ENCODE peak calls at places on chromosome 19, in four cellular contexts. I is coronary artery, G is SK-N-SH, X is AG09319. D is an unnamed sample.

GRCh38 chr19:46413262-46414031 is at the start of gene CCDC8:
- DNase-seq in I (peak), G (no peak), X (peak), D (peak)

GRCh38 chr19:46911456-46911855 is 50.7 kb downstream of the ARHGAP35 start:
- DNase-seq in I (no peak), G (no peak), X (no peak), D (no peak)

GRCh38 chr19:54792814-54793213 is 10.6 kb upstream of the KIR2DL4 start:
- DNase-seq in I (no peak), G (no peak), X (no peak), D (no peak)

GRCh38 chr19:38912600-38913514 is 871 bp upstream of the CCER2 start:
- DNase-seq in I (no peak), G (no peak), X (no peak), D (no peak)

GRCh38 chr19:3302755-3303154 is 63.6 kb upstream of the NFIC start:
- DNase-seq in I (no peak), G (no peak), X (no peak), D (no peak)

GRCh38 chr19:39492788-39493187 is 6.0 kb upstream of the DLL3 start:
- DNase-seq in I (no peak), G (no peak), X (no peak), D (no peak)

GRCh38 chr19:2426661-2427322 is 594 bp downstream of the TIMM13 start:
- DNase-seq in I (no peak), G (peak), X (no peak), D (peak)

GRCh38 chr19:17765069-17765618 is 13.9 kb downstream of the FCHO1 start:
- DNase-seq in I (no peak), G (no peak), X (no peak), D (no peak)

GRCh38 chr19:14089662-14090508 is 666 bp downstream of the SAMD1 start:
- DNase-seq in I (no peak), G (peak), X (no peak), D (peak)

GRCh38 chr19:18470787-18471186 is 32.9 kb upstream of the ISYNA1 start:
- DNase-seq in I (no peak), G (no peak), X (no peak), D (no peak)

GRCh38 chr19:15563325-15563794 is 51.7 kb upstream of the CYP4F8 start:
- DNase-seq in I (no peak), G (peak), X (no peak), D (no peak)

GRCh38 chr19:16327911-16328823 is 3.5 kb downstream of the KLF2 start:
- DNase-seq in I (peak), G (no peak), X (peak), D (no peak)

GRCh38 chr19:4656102-4656501 is 14.0 kb downstream of the MYDGF start:
- DNase-seq in I (no peak), G (no peak), X (no peak), D (no peak)

GRCh38 chr19:1150333-1151036 is 23.6 kb downstream of the SBNO2 start:
- DNase-seq in I (no peak), G (no peak), X (no peak), D (no peak)

GRCh38 chr19:48397636-48398328 is 4.3 kb downstream of the GRIN2D start:
- DNase-seq in I (no peak), G (no peak), X (no peak), D (no peak)

GRCh38 chr19:54425382-54425723 is 10.1 kb downstream of the TTYH1 start:
- DNase-seq in I (no peak), G (no peak), X (no peak), D (no peak)

GRCh38 chr19:12749938-12750521 is 1.6 kb upstream of the BEST2 start:
- DNase-seq in I (no peak), G (peak), X (no peak), D (peak)

GRCh38 chr19:41476583-41476982 is 33.6 kb downstream of the ERICH4 start:
- DNase-seq in I (no peak), G (no peak), X (no peak), D (no peak)

GRCh38 chr19:46328079-46328478 is 18.8 kb upstream of the PPP5C start:
- DNase-seq in I (no peak), G (no peak), X (no peak), D (no peak)

GRCh38 chr19:13850910-13851753 is 25.8 kb upstream of the NANOS3 start:
- DNase-seq in I (peak), G (peak), X (peak), D (no peak)

GRCh38 chr19:10593820-10594637 is 6.9 kb upstream of the AP1M2 start:
- DNase-seq in I (no peak), G (no peak), X (no peak), D (no peak)

GRCh38 chr19:2603320-2603719 is 99.2 kb downstream of the GNG7 start:
- DNase-seq in I (peak), G (no peak), X (peak), D (peak)

GRCh38 chr19:4443966-4444764 is 13.4 kb downstream of the UBXN6 start:
- DNase-seq in I (no peak), G (peak), X (no peak), D (no peak)

GRCh38 chr19:35417713-35418534 is 30.1 kb upstream of the FFAR2 start:
- DNase-seq in I (no peak), G (no peak), X (no peak), D (no peak)

GRCh38 chr19:34707661-34708060 is 26.4 kb upstream of the ZNF181 start:
- DNase-seq in I (no peak), G (no peak), X (no peak), D (no peak)

GRCh38 chr19:590396-590745 is 690 bp downstream of the HCN2 start:
- DNase-seq in I (no peak), G (peak), X (no peak), D (no peak)

DNA sequence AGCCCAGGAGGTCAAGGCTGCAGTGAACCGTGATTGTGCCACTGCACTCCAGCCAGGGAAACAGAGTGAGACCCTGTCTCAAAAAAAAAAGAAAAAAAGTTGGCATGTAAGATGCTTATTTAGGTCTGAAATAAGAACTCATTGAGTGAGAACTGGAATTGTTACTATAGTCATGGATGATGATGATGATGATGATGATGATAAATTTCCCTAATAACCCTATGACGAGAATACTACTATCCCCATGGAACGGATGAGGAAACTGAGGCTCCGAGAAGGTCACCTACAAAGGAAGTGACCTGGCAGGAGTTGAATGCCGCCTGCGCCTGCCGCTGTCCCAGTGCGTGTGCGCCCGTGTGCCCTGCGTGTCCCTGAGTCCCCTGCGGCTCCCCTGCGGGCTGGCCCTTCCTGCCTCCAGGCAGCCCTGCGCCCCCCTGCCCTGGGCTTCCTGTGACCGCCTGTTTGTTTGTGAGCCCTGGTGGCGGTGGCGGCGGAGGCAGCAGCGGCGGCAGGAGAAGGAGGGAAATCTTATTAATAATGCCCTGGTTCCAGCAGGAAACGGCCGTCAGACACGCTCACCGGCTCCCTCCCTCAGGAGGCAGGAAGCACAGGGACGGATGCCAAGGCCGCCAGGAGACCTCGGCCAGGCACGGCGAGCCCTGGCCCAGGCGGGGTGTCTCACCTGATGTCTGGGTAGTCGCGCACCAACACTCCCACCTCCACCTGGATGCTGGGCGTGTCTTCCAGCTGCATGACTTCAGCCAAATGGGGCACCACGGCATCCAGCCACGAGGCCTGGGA is 29.6 kb downstream of the EXOC3L2 start:
- DNase-seq in I (no peak), G (peak), X (no peak), D (peak)
- TF ChIP-seq CTCF in I (no peak), G (no peak), X (no peak), D (no peak)

GRCh38 chr19:30895946-30896345 is 453.3 kb downstream of the TSHZ3 start:
- DNase-seq in I (no peak), G (no peak), X (no peak), D (no peak)
- TF ChIP-seq CTCF in I (no peak), G (no peak), X (no peak), D (no peak)

DNA sequence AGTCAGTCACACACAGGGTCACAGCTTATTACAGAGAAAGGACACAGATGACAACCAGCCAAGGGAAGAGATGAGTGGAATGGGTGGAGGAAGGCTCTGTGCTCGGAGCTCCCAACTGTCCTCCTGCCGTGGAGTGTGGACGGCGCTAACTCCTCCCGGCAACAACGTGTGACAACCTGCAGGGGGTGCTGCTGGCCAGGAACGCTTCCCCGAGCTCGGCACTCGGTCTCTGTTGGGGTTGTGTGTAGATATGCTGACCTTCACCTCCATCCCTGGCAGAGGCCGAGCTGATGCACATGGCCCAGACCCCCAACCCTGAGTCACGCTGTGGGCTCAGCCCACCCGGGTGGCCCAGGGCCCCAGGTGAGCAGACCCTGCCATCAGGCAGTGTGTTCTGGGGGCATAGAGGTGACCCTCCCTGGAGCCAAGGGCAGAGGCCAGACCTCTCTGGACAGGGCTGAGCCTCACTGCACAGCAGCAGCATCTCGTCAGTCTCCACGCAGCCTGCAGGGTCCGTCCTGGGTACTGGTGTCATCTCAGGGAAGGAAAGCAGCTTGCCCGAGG is 14.1 kb downstream of the ZNF444 start:
- DNase-seq in I (no peak), G (peak), X (no peak), D (peak)
- TF ChIP-seq CTCF in I (no peak), G (peak), X (no peak), D (no peak)

GRCh38 chr19:53156888-53157287 is 2.0 kb downstream of the ZNF347 start:
- DNase-seq in I (no peak), G (no peak), X (no peak), D (no peak)
- TF ChIP-seq CTCF in I (no peak), G (no peak), X (no peak), D (no peak)

D was measured in glutamatergic neuron.